ENCODE peak calls at places on chromosomes 12 and 14, in eight cellular contexts. W is fibroblast of lung, D is left ventricle myocardium inferior, Q is Peyer's patch, N is IMR-90, E is heart right ventricle, M is psoas muscle, U is upper lobe of right lung. J is an unnamed sample. For H3K27me3 and H3K36me3, the result is how much of the 10 kb centered on the place peaks cover.

GRCh38 chr14:49988080-49988990 is 95.5 kb downstream of the ARF6 start:
- DNase-seq in W (no peak), D (no peak), Q (no peak), N (no peak), E (no peak), M (no peak), U (no peak), J (no peak)

GRCh38 chr14:88325883-88326282 is 2.8 kb upstream of the KCNK10 start:
- DNase-seq in W (no peak), D (no peak), Q (no peak), N (no peak), E (no peak), M (no peak), U (no peak), J (no peak)

GRCh38 chr12:120234643-120235368 is 30.7 kb downstream of the PXN start:
- DNase-seq in W (peak), D (peak), Q (peak), N (peak), E (peak), M (peak), U (peak), J (peak)

GRCh38 chr12:56721721-56722120 is 3.4 kb downstream of the NACA start:
- DNase-seq in W (no peak), D (no peak), Q (no peak), N (no peak), E (no peak), M (no peak), U (no peak), J (no peak)

GRCh38 chr12:1077036-1077803 is 86.2 kb downstream of the ERC1 start:
- DNase-seq in W (no peak), D (no peak), Q (no peak), N (no peak), E (no peak), M (no peak), U (no peak), J (no peak)

GRCh38 chr14:91315844-91316267 is 71.4 kb upstream of the GPR68 start:
- DNase-seq in W (no peak), D (no peak), Q (no peak), N (no peak), E (no peak), M (no peak), U (no peak), J (no peak)

GRCh38 chr14:52678591-52678990 is 16.8 kb downstream of the ERO1A start:
- DNase-seq in W (no peak), D (no peak), Q (no peak), N (no peak), E (no peak), M (no peak), U (no peak), J (no peak)

GRCh38 chr12:100688451-100688864 is 106.1 kb upstream of the ANO4 start:
- DNase-seq in W (peak), D (no peak), Q (no peak), N (no peak), E (no peak), M (no peak), U (no peak), J (no peak)

GRCh38 chr14:76377675-76378074 is 1.7 kb downstream of the ESRRB start:
- DNase-seq in W (no peak), D (no peak), Q (no peak), N (no peak), E (no peak), M (no peak), U (no peak), J (no peak)

GRCh38 chr12:18165422-18165871 is 75.5 kb upstream of the RERGL start:
- DNase-seq in W (peak), D (no peak), Q (no peak), N (peak), E (no peak), M (no peak), U (no peak), J (no peak)

GRCh38 chr14:99654235-99655000 is 9.5 kb downstream of the HHIPL1 start:
- DNase-seq in W (peak), D (peak), Q (no peak), N (peak), E (peak), M (peak), U (no peak), J (peak)

GRCh38 chr12:22039361-22039760 is 6.7 kb upstream of the CMAS start:
- DNase-seq in W (no peak), D (no peak), Q (no peak), N (no peak), E (no peak), M (no peak), U (no peak), J (no peak)

GRCh38 chr12:103855036-103855712 is 14.1 kb upstream of the NT5DC3 start:
- DNase-seq in W (peak), D (no peak), Q (no peak), N (peak), E (no peak), M (no peak), U (no peak), J (no peak)

GRCh38 chr14:76595266-76595665 is 166.0 kb upstream of the VASH1 start:
- DNase-seq in W (no peak), D (no peak), Q (no peak), N (no peak), E (no peak), M (no peak), U (no peak), J (no peak)

DNA sequence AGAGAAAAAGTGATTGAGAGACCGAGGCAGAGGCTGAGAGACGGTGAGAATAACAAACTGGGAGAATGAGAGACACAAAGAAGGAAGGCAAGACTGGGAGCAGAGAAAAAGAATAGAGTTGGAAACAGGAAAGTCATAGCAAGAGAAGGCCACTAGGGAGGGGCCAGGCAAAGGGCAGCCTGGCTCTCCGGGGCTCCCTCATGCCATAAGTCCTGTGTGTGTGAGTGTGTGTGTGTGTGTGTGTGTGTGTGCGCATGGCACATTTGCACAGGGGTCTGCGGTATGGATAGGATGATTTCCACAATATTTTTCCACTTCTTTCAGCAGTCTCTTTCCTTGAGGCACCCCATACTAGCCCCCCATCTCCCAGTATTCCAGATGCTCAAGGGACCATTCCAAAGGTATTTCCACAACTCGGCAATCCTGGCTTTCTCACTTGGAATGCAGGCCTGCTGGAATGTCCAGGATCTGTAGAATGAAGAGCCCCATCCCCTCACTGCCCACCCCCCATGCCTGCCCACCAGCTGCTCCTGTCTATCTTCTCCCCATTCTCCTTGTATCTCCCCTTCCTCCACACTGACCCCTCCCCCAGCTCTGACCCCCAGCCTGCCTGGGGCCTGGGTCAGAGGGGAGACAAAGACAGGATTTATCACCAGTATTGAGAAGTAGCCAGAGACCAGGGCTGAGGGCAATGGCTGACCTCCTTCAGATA is 9.0 kb downstream of the GPR84 start:
- DNase-seq in W (no peak), D (no peak), Q (no peak), N (no peak), E (no peak), M (no peak), U (no peak), J (no peak)
- TF ChIP-seq CTCF in W (no peak), D (no peak), Q (no peak), N (no peak), E (no peak), M (no peak), U (no peak), J (no peak)

GRCh38 chr12:5944053-5944452 is 1.0 kb downstream of the ANO2 start:
- DNase-seq in W (no peak), D (no peak), Q (no peak), N (no peak), E (no peak), M (no peak), U (no peak), J (no peak)
- H3K27me3 ChIP-seq in W (under half), D (half or more), Q (under half), N (under half), E (half or more), M (under half), U (half or more), J (under half)

DNA sequence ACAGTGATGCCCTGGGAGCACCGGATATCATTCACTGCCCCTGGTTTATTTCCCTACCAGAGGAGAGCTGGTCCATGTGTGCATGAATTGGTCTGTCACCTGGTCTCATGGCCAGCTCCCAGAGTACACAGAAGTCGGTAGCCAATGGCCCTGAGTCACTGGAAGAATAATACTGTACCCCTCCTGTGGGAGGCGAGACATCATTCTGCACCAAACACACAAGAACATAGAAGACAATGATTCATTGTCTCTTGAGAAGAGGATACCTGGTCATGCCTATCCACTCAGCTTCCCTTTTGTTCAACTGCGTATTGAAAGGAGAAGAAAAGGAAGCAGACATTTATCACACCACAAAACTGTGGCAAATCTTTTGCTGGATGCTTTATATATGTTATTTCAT is 216.2 kb downstream of the DPF3 start:
- DNase-seq in W (peak), D (no peak), Q (no peak), N (peak), E (no peak), M (no peak), U (no peak), J (no peak)
- H3K36me3 ChIP-seq in W (under half), D (under half), Q (under half), N (under half), E (under half), M (under half), U (under half), J (under half)

DNA sequence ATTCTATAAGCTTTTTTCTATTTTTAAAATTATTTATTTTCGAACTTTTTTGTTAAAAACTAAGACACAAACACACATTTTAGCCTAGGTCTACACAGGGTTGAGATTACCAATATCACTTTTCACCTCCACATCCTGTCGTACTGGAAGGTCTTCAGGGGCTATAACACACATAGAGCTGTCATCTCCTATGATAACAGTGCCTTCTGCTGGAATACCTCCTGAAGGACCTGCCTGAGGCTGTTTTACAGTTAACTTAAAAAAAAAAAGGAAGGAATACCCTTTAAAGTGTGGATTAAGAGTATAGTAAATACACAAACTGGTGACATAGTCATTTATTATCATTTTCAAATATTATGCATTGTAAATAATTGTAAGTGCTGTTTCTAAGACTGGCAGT is 43.0 kb downstream of the RASSF8 start:
- DNase-seq in W (no peak), D (no peak), Q (no peak), N (no peak), E (no peak), M (no peak), U (no peak), J (no peak)
- TF ChIP-seq CTCF in W (no peak), D (no peak), Q (no peak), N (peak), E (no peak), M (no peak), U (no peak), J (no peak)

DNA sequence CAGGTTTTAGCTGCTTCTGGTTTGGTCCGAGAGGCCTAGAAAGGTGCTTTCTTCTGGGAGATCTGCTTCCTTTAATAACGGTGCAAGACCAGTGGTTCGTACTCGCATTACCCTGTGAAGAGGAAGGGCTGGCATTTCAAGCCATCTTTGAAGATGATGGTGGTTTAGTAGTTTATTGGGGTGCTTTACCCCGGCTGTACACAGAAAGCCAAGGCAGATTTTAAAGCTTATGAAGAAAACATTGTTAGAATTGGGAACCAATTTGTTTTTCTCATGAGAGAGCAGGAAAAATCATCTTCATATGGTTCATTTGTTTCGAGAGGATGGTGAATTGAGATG is 3.6 kb downstream of the CCND2 start:
- DNase-seq in W (no peak), D (no peak), Q (no peak), N (no peak), E (no peak), M (no peak), U (no peak), J (no peak)
- H3K27me3 ChIP-seq in W (under half), D (under half), Q (under half), N (under half), E (under half), M (under half), U (under half), J (under half)

J was measured in BJ.